ENCODE peak calls at places on chromosomes 13 and 19, in four cellular contexts. One of them, this sample, is unnamed.

GRCh38 chr13:97243915-97244820 is 22.0 kb downstream of the MBNL2 start:
- DNase-seq in heart right ventricle: no peak
- DNase-seq in tibial artery: no peak
- DNase-seq in IMR-90: no peak
- DNase-seq in this sample: no peak

GRCh38 chr19:49145485-49146407 is 9.4 kb downstream of the HRC start:
- DNase-seq in heart right ventricle: peak; percentile 77
- DNase-seq in tibial artery: peak; percentile 88
- DNase-seq in IMR-90: peak; percentile 71
- DNase-seq in this sample: peak; percentile 60

GRCh38 chr13:108033800-108034707 is 181.3 kb downstream of the LIG4 start:
- DNase-seq in heart right ventricle: no peak
- DNase-seq in tibial artery: no peak
- DNase-seq in IMR-90: no peak
- DNase-seq in this sample: no peak

GRCh38 chr13:80235559-80236296 is 105.2 kb downstream of the SPRY2 start:
- DNase-seq in heart right ventricle: peak; percentile 22
- DNase-seq in tibial artery: no peak
- DNase-seq in IMR-90: no peak
- DNase-seq in this sample: peak; percentile 49

GRCh38 chr13:109610517-109610916 is 175.9 kb downstream of the IRS2 start:
- DNase-seq in heart right ventricle: peak; percentile 23
- DNase-seq in tibial artery: no peak
- DNase-seq in IMR-90: no peak
- DNase-seq in this sample: no peak

GRCh38 chr19:7337380-7338194 is 11.2 kb upstream of the ARHGEF18 start:
- DNase-seq in heart right ventricle: no peak
- DNase-seq in tibial artery: peak; percentile 65
- DNase-seq in IMR-90: no peak
- DNase-seq in this sample: no peak

GRCh38 chr13:23586336-23586735 is 16.1 kb downstream of the TNFRSF19 start:
- DNase-seq in heart right ventricle: no peak
- DNase-seq in tibial artery: no peak
- DNase-seq in IMR-90: no peak
- DNase-seq in this sample: no peak

GRCh38 chr19:41959056-41960053 is at the start of gene RABAC1:
- DNase-seq in heart right ventricle: peak; percentile 93
- DNase-seq in tibial artery: peak; percentile 93
- DNase-seq in IMR-90: peak; percentile 91
- DNase-seq in this sample: peak; percentile 83

GRCh38 chr13:99281811-99282263 is 23.7 kb upstream of the GPR18 start:
- DNase-seq in heart right ventricle: peak; percentile 35
- DNase-seq in tibial artery: peak; percentile 85
- DNase-seq in IMR-90: no peak
- DNase-seq in this sample: no peak

GRCh38 chr19:28401739-28402138 is 811.2 kb downstream of the UQCRFS1 start:
- DNase-seq in heart right ventricle: no peak
- DNase-seq in tibial artery: no peak
- DNase-seq in IMR-90: no peak
- DNase-seq in this sample: no peak

GRCh38 chr13:35573639-35574038 is 97.2 kb upstream of the MAB21L1 start:
- DNase-seq in heart right ventricle: no peak
- DNase-seq in tibial artery: no peak
- DNase-seq in IMR-90: no peak
- DNase-seq in this sample: no peak

GRCh38 chr19:15836345-15836594 is 20.8 kb upstream of the OR10H1 start:
- DNase-seq in heart right ventricle: no peak
- DNase-seq in tibial artery: no peak
- DNase-seq in IMR-90: peak; percentile 8
- DNase-seq in this sample: peak; percentile 4

GRCh38 chr19:13132471-13133166 is 14.6 kb downstream of the NACC1 start:
- DNase-seq in heart right ventricle: no peak
- DNase-seq in tibial artery: no peak
- DNase-seq in IMR-90: peak; percentile 79
- DNase-seq in this sample: peak; percentile 84

GRCh38 chr19:39047076-39047475 is 14.7 kb upstream of the FBXO27 start:
- DNase-seq in heart right ventricle: no peak
- DNase-seq in tibial artery: no peak
- DNase-seq in IMR-90: no peak
- DNase-seq in this sample: no peak

GRCh38 chr13:100584901-100585300 is 3.7 kb downstream of the GGACT start:
- DNase-seq in heart right ventricle: no peak
- DNase-seq in tibial artery: no peak
- DNase-seq in IMR-90: no peak
- DNase-seq in this sample: peak; percentile 84

GRCh38 chr19:1851581-1852293 is 3.5 kb upstream of the REXO1 start:
- DNase-seq in heart right ventricle: no peak
- DNase-seq in tibial artery: no peak
- DNase-seq in IMR-90: no peak
- DNase-seq in this sample: no peak

GRCh38 chr19:18883530-18884304 is 12.2 kb downstream of the CERS1 start:
- DNase-seq in heart right ventricle: no peak
- DNase-seq in tibial artery: no peak
- DNase-seq in IMR-90: no peak
- DNase-seq in this sample: no peak

GRCh38 chr13:24834902-24835510 is 71.0 kb downstream of the RNF17 start:
- DNase-seq in heart right ventricle: no peak
- DNase-seq in tibial artery: no peak
- DNase-seq in IMR-90: no peak
- DNase-seq in this sample: no peak

GRCh38 chr13:50375792-50376191 is 360.5 kb downstream of the KCNRG start:
- DNase-seq in heart right ventricle: no peak
- DNase-seq in tibial artery: no peak
- DNase-seq in IMR-90: peak; percentile 68
- DNase-seq in this sample: peak; percentile 84

GRCh38 chr19:49801966-49802661 is 11.0 kb downstream of the FUZ start:
- DNase-seq in heart right ventricle: peak; percentile 93
- DNase-seq in tibial artery: peak; percentile 94
- DNase-seq in IMR-90: peak; percentile 86
- DNase-seq in this sample: peak; percentile 73

GRCh38 chr19:50932018-50932689 is 20.7 kb downstream of the KLK5 start:
- DNase-seq in heart right ventricle: no peak
- DNase-seq in tibial artery: no peak
- DNase-seq in IMR-90: no peak
- DNase-seq in this sample: no peak

GRCh38 chr13:82011355-82011754 is 1670.4 kb upstream of the SPRY2 start:
- DNase-seq in heart right ventricle: no peak
- DNase-seq in tibial artery: no peak
- DNase-seq in IMR-90: no peak
- DNase-seq in this sample: no peak

GRCh38 chr13:44934724-44935123 is 54.5 kb downstream of the NUFIP1 start:
- DNase-seq in heart right ventricle: no peak
- DNase-seq in tibial artery: no peak
- DNase-seq in IMR-90: peak; percentile 67
- DNase-seq in this sample: peak; percentile 86

GRCh38 chr13:57865600-57866294 is 234.2 kb downstream of the PCDH17 start:
- DNase-seq in heart right ventricle: no peak
- DNase-seq in tibial artery: no peak
- DNase-seq in IMR-90: no peak
- DNase-seq in this sample: no peak

GRCh38 chr19:1074512-1075283 is 7.7 kb downstream of the ARHGAP45 start:
- DNase-seq in heart right ventricle: peak; percentile 78
- DNase-seq in tibial artery: peak; percentile 84
- DNase-seq in IMR-90: no peak
- DNase-seq in this sample: no peak

GRCh38 chr13:20360041-20360491 is 127.9 kb upstream of the GJB6 start:
- DNase-seq in heart right ventricle: no peak
- DNase-seq in tibial artery: no peak
- DNase-seq in IMR-90: peak; percentile 43
- DNase-seq in this sample: peak; percentile 82

DNA sequence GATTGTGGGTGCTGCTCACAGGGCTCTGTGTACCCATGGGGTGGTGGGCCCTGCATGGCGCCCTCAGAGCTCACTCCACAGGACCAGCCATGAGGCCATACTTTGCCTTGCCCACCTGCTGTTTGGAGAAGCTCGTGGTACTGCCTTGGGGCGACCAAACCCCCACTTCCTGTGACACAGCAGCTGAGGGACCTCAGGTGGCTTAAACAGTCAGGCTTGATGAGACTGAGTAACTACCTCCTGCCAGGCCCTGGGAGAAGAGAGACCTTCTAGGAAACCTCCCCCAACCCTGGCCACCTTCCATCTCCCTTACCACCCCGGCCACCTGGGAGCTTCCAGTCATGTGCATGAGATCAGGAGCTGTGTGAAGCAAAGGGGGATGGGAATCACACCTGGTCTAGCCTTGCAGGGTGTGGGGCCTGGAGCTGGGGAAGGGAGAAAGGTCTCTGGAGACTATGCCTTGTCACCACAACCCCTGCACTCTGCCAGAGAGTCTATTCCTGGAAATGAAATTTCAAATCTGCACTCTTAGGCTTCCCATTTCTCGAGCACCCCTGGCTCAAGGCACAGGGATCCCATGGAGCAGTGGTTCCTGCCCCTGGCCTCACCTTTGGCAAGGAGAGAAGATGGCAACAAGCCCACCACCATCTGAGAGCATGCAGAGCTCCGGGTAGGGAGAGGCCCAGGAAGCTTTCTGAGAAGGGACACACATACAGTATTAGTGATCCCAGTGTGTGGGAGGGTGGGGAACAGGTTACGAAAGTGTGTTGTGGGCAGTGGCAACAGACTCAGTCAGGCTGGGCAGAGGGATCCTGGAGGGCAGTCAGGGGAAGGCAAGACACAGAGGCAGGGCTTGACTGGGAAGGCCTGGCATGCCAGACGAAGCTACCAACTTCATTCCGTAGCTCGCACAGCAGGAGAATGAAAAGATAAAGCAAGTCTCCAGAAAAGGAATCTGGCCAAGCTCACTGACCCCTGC is 125.0 kb downstream of the URI1 start:
- DNase-seq in heart right ventricle: no peak
- DNase-seq in tibial artery: no peak
- DNase-seq in IMR-90: no peak
- DNase-seq in this sample: no peak
- H3K4me1 ChIP-seq in heart right ventricle: no peaks in the 10 kb centered on the region
- H3K4me1 ChIP-seq in tibial artery: no peaks in the 10 kb centered on the region
- H3K4me1 ChIP-seq in IMR-90: no peaks in the 10 kb centered on the region
- H3K4me1 ChIP-seq in this sample: no peaks in the 10 kb centered on the region

GRCh38 chr19:4375620-4376228 is 24.6 kb downstream of the SH3GL1 start:
- DNase-seq in heart right ventricle: no peak
- DNase-seq in tibial artery: peak; percentile 89
- DNase-seq in IMR-90: peak; percentile 81
- DNase-seq in this sample: peak; percentile 69
- H3K4me1 ChIP-seq in heart right ventricle: peaks cover 90% of the 10 kb centered on the region
- H3K4me1 ChIP-seq in tibial artery: peaks cover 94% of the 10 kb centered on the region
- H3K4me1 ChIP-seq in IMR-90: peaks cover 57% of the 10 kb centered on the region
- H3K4me1 ChIP-seq in this sample: peaks cover 56% of the 10 kb centered on the region

GRCh38 chr13:40592035-40592434 is 74.4 kb downstream of the FOXO1 start:
- DNase-seq in heart right ventricle: no peak
- DNase-seq in tibial artery: no peak
- DNase-seq in IMR-90: no peak
- DNase-seq in this sample: no peak

GRCh38 chr13:40588101-40588500 is 78.3 kb downstream of the FOXO1 start:
- DNase-seq in heart right ventricle: no peak
- DNase-seq in tibial artery: no peak
- DNase-seq in IMR-90: no peak
- DNase-seq in this sample: no peak

GRCh38 chr13:40591091-40591490 is 75.3 kb downstream of the FOXO1 start:
- DNase-seq in heart right ventricle: no peak
- DNase-seq in tibial artery: no peak
- DNase-seq in IMR-90: no peak
- DNase-seq in this sample: no peak

GRCh38 chr13:40590112-40590862 is 76.2 kb downstream of the FOXO1 start:
- DNase-seq in heart right ventricle: no peak
- DNase-seq in tibial artery: no peak
- DNase-seq in IMR-90: no peak
- DNase-seq in this sample: no peak

GRCh38 chr13:40589285-40590109 is 76.9 kb downstream of the FOXO1 start:
- DNase-seq in heart right ventricle: peak; percentile 70
- DNase-seq in tibial artery: no peak
- DNase-seq in IMR-90: no peak
- DNase-seq in this sample: peak; percentile 70
- H3K4me1 ChIP-seq in heart right ventricle: peaks cover 75% of the 10 kb centered on the region
- H3K4me1 ChIP-seq in tibial artery: peaks cover 52% of the 10 kb centered on the region
- H3K4me1 ChIP-seq in IMR-90: no peaks in the 10 kb centered on the region
- H3K4me1 ChIP-seq in this sample: peaks cover 8% of the 10 kb centered on the region

GRCh38 chr19:58170860-58171259 is 12.0 kb upstream of the ZNF274 start:
- DNase-seq in heart right ventricle: no peak
- DNase-seq in tibial artery: no peak
- DNase-seq in IMR-90: peak; percentile 42
- DNase-seq in this sample: peak; percentile 31
- H3K4me1 ChIP-seq in heart right ventricle: no peaks in the 10 kb centered on the region
- H3K4me1 ChIP-seq in tibial artery: no peaks in the 10 kb centered on the region
- H3K4me1 ChIP-seq in IMR-90: no peaks in the 10 kb centered on the region
- H3K4me1 ChIP-seq in this sample: no peaks in the 10 kb centered on the region

This sample was measured in astrocyte.